ENCODE peak calls at places on chromosomes 12 and 14, in five cellular contexts. Z, W, V, X and H are unnamed samples.
A peak's percentile ranks its signal among the peaks of the same experiment; 100 is the strongest.

GRCh38 chr12:19643635-19644034 is 204.3 kb downstream of the AEBP2 start:
- DNase-seq in V (peak; percentile 76), X (no peak), W (no peak), Z (no peak), H (no peak)

GRCh38 chr14:50670196-50670875 is 2.2 kb upstream of the SAV1 start:
- DNase-seq in Z (no peak), W (no peak), V (no peak), X (no peak), H (no peak)

GRCh38 chr14:95770777-95771176 is 56.9 kb upstream of the TCL1A start:
- DNase-seq in Z (no peak), X (no peak), V (no peak), W (no peak), H (no peak)

GRCh38 chr12:124030008-124030407 is 57.0 kb downstream of the ZNF664 start:
- DNase-seq in W (no peak), V (no peak), Z (no peak), X (no peak), H (no peak)

GRCh38 chr14:91286530-91286937 is 42.0 kb upstream of the GPR68 start:
- DNase-seq in Z (peak; percentile 62), X (peak; percentile 82), V (peak; percentile 74), W (peak; percentile 78), H (peak; percentile 58)

GRCh38 chr12:112728909-112729308 is 62.6 kb upstream of the RPH3A start:
- DNase-seq in V (no peak), W (no peak), X (no peak), Z (no peak), H (no peak)

GRCh38 chr12:12837025-12837872 is 24.1 kb downstream of the DDX47 start:
- DNase-seq in Z (peak; percentile 41), W (no peak), X (peak; percentile 36), V (peak; percentile 79), H (no peak)

GRCh38 chr12:70536650-70537049 is 100.6 kb downstream of the PTPRB start:
- DNase-seq in W (no peak), X (no peak), V (no peak), Z (no peak), H (no peak)

GRCh38 chr14:96229315-96229714 is 24.7 kb downstream of the BDKRB2 start:
- DNase-seq in V (no peak), W (no peak), Z (no peak), X (no peak), H (no peak)

GRCh38 chr12:131862600-131862993 is 31.8 kb upstream of the ULK1 start:
- DNase-seq in X (no peak), W (no peak), Z (no peak), V (no peak), H (no peak)

GRCh38 chr12:104670439-104671406 is 214.0 kb downstream of the CHST11 start:
- DNase-seq in V (no peak), X (no peak), Z (no peak), W (no peak), H (no peak)

GRCh38 chr12:57832966-57833365 is 13.6 kb downstream of the CTDSP2 start:
- DNase-seq in V (no peak), X (no peak), W (no peak), Z (no peak), H (no peak)

GRCh38 chr12:12548713-12549112 is 13.9 kb downstream of the DUSP16 start:
- DNase-seq in Z (no peak), X (no peak), V (no peak), W (no peak), H (no peak)

GRCh38 chr12:30925607-30926242 is 823 bp upstream of the TSPAN11 start:
- DNase-seq in Z (no peak), V (no peak), W (peak; percentile 9), X (no peak), H (no peak)

GRCh38 chr12:30927210-30927576 is 645 bp downstream of the TSPAN11 start:
- DNase-seq in V (no peak), Z (no peak), X (no peak), W (no peak), H (no peak)

GRCh38 chr12:30923057-30923456 is 3.5 kb upstream of the TSPAN11 start:
- DNase-seq in Z (no peak), X (no peak), W (no peak), V (no peak), H (no peak)

GRCh38 chr12:30928356-30929264 is 2.1 kb downstream of the TSPAN11 start:
- DNase-seq in W (peak; percentile 19), Z (no peak), X (no peak), V (no peak), H (no peak)

DNA sequence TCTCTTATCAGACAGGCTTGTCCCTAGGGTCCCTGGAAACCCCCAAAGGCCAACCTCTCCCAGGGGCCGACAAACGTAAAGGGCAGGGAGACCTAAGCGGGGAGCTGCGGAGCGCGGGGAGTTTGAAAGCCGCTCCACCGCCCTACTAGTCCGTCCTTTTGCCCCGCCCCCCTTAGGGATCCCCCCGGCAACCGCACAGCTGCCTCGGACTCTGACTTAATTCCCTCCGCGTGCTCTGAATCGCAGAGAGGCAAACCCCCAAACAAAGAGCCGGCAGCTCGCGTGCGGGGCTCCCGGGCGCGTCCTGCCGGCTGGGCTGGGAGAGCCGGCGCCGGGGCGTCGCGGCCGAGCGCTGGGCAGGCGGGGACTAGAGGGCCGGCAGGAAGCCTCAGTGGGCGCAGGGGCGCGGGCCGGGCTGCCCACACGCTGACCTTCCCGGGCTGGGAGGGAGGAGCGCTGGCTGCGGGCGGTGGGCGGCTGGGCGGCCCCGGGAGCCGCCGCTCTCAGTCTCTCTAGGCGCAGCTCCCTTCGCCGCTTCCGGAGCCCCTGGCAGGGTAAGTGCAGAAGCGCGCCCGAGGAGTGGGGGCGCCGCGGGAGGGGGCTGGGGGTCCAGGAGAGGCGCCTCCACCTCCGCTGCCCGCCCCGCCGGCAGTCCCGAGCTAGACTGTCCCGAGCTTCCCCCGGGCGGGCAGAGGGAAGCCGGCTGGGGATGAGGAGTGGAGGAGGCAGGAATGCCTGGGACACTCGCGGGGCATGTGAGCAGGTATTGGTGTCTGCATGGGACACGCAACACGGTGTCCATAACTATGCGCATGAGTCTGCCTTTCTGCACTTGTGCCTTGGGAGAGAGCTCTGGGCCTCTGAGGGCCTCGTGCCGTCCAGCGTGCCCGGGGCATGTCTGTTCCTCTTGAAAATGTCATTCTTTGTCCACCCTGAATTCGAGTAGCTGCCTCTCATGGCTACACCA is at the start of gene TSPAN11:
- DNase-seq in Z (no peak), W (peak; percentile 35), V (peak; percentile 31), X (no peak), H (no peak)
- H3K4me3 ChIP-seq in Z (no peak within 1 kb of the TSS), W (peak within 1 kb of the TSS; percentile 33), V (peak within 1 kb of the TSS; percentile 36), X (peak within 1 kb of the TSS; percentile 49), H (no peak within 1 kb of the TSS)

GRCh38 chr14:65676361-65677014 is 264.0 kb downstream of the FUT8 start:
- DNase-seq in X (no peak), V (no peak), Z (no peak), W (no peak), H (no peak)
- H3K27ac ChIP-seq in X (no peak overlapping the region), V (no peak overlapping the region), Z (no peak overlapping the region), W (no peak overlapping the region), H (no peak overlapping the region)

GRCh38 chr12:46366771-46367170 is 5.8 kb downstream of the SLC38A2 start:
- DNase-seq in V (no peak), W (no peak), Z (no peak), X (no peak), H (no peak)
- H3K4me1 ChIP-seq in V (peaks cover 8% of the 10 kb centered on the region), W (peaks cover 63% of the 10 kb centered on the region), Z (peaks cover 67% of the 10 kb centered on the region), X (peaks cover 63% of the 10 kb centered on the region), H (peaks cover 34% of the 10 kb centered on the region)

DNA sequence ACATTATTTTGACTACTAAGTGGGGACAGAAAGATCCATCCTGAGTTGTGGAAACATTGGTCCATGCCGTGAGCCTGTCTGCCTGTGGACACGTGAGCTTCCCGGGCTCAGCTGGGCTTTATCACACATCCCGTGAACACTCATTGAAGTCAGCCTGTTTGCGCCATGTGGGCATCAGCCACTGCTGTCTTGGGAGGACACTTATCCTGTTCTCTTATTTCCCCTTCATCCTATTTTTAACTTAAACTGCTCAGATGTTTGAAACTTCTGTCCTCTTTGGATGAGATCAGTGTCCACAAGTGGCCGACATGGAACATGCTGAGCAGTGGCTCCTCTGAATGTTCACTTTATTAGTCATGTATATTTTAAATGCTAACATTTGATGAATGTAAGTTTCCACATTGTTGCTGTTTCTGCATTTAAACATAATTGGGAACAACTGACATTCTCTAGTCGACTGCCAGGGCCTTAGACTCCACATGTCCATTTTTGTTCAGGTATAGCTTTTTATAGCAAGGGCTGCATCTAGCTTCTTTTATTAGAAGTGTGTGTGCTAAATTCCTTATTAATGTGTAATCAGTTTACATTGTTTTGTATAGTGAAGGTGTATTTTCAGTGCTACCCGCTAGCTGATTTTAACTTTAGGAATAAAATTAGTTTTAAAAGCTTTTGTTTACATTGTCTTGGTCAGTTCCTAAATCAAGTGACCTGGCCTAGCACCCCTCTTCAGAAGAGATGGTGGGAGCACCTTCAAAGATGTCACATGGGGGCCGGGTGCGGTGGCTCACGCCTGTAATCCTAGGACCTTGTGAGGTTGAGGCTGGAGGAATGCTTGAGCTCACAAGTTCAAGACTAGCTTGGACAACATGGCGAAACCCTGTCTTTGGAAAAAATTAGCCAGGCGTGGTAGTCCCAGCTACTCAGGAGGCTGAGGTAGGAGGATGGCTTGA is 24.0 kb downstream of the RNF34 start:
- DNase-seq in X (no peak), V (no peak), W (no peak), Z (no peak), H (no peak)
- H3K4me3 ChIP-seq in X (no peak overlapping the region), V (no peak overlapping the region), W (no peak overlapping the region), Z (no peak overlapping the region), H (no peak overlapping the region)

GRCh38 chr14:76812422-76813383 is at the start of gene ANGEL1:
- DNase-seq in X (peak; percentile 98), Z (peak; percentile 95), V (peak; percentile 93), W (peak; percentile 93), H (peak; percentile 96)

GRCh38 chr14:76811561-76811960 is 1.1 kb downstream of the ANGEL1 start:
- DNase-seq in X (no peak), V (no peak), W (no peak), Z (no peak), H (no peak)

GRCh38 chr14:76810525-76810924 is 2.2 kb downstream of the ANGEL1 start:
- DNase-seq in Z (no peak), W (no peak), V (no peak), X (no peak), H (no peak)

GRCh38 chr14:76812093-76812421 is 625 bp downstream of the ANGEL1 start:
- DNase-seq in Z (no peak), X (no peak), W (no peak), V (no peak), H (no peak)

GRCh38 chr14:76810953-76811400 is 1.7 kb downstream of the ANGEL1 start:
- DNase-seq in V (peak; percentile 59), W (no peak), X (no peak), Z (peak; percentile 16), H (no peak)
- H3K27ac ChIP-seq in V (no peak overlapping the region), W (peak overlapping the region; percentile 85), X (peak overlapping the region; percentile 88), Z (no peak overlapping the region), H (peak overlapping the region; percentile 1)

DNA sequence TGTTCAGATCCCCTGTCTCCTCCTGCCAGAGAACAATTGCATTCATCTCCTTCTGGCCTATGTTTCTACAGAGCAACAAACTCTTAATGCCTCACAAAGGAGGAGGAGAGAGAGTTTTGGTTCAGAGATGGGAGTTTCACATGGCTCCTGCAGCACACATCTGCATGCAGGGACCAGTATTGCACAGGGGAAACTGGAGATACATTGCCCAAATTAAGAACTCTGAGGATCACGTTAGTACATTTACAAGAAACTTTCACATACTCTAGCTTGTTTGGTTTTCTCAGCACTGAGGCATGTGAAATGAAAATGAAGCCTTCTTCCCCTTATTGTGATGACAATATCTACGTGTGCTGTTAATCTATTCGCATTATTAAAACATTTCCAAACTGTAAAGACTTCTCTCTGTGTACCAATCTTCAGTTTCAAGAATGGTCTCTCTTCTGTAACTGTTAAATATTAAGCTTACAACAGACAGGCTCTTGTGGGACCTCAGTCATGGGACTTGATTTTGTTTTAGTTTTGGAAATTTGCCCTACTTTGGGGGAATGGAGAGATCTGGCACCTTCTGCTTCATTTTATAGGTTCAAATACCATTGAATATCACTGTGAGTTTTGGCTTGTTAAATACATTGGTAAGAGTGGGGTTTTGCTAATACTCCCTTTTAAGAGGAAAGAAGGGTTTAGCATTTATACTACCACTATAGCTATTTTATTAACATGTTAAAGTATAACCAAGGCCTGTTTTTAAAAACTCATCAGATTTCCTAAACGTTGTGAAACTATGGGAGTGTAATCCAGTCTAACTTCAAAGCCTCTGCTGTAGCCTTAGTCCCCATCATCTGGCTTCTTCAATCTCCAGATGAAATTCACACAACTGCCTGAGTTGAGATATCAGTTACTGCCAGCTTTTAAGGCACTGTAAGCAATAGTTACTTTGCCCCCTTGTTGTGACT is 124.9 kb downstream of the DAAM1 start:
- DNase-seq in Z (no peak), W (no peak), V (no peak), X (no peak), H (no peak)
- H3K4me1 ChIP-seq in Z (no peaks in the 10 kb centered on the region), W (peaks cover 52% of the 10 kb centered on the region), V (peaks cover 4% of the 10 kb centered on the region), X (no peaks in the 10 kb centered on the region), H (no peaks in the 10 kb centered on the region)